ENCODE peak calls at places on chromosomes 2 and 18, in four cellular contexts. K is HFF-Myc, L is RWPE1, T is activated B cell treated with CpG ODN at 0.5 μM for 24 hours. S is an unnamed sample.
A peak's percentile ranks its signal among the peaks of the same experiment; 100 is the strongest.

GRCh38 chr2:118994172-118994700 is 52.2 kb downstream of the MARCO start:
- DNase-seq in K (no peak), L (no peak), T (no peak), S (no peak)

GRCh38 chr2:27001851-27002369 is 30.9 kb upstream of the TMEM214 start:
- DNase-seq in K (no peak), L (no peak), T (no peak), S (no peak)

GRCh38 chr2:24015562-24016375 is 5.9 kb downstream of the MFSD2B start:
- DNase-seq in K (peak; percentile 9), L (peak; percentile 63), T (no peak), S (no peak)

GRCh38 chr2:11228692-11229091 is 73.4 kb downstream of the SLC66A3 start:
- DNase-seq in K (no peak), L (no peak), T (no peak), S (no peak)

GRCh38 chr18:70621710-70622109 is 332.9 kb downstream of the SOCS6 start:
- DNase-seq in K (no peak), L (no peak), T (no peak), S (no peak)

GRCh38 chr2:158191076-158191566 is 89.4 kb downstream of the UPP2 start:
- DNase-seq in K (no peak), L (no peak), T (no peak), S (no peak)

GRCh38 chr18:64474279-64474678 is 325.4 kb upstream of the LINC00305 start:
- DNase-seq in K (no peak), L (no peak), T (no peak), S (no peak)

GRCh38 chr18:25230658-25231326 is 121.2 kb downstream of the ZNF521 start:
- DNase-seq in K (peak; percentile 33), L (no peak), T (no peak), S (peak; percentile 47)

GRCh38 chr2:55672630-55673029 is 21.0 kb downstream of the PNPT1 start:
- DNase-seq in K (no peak), L (no peak), T (no peak), S (no peak)

GRCh38 chr2:29218550-29219125 is 103.4 kb downstream of the CLIP4 start:
- DNase-seq in K (no peak), L (no peak), T (no peak), S (peak; percentile 25)

GRCh38 chr2:73263540-73264331 is 20.5 kb downstream of the FBXO41 start:
- DNase-seq in K (no peak), L (no peak), T (no peak), S (no peak)

GRCh38 chr2:139411236-139411635 is 631.0 kb upstream of the NXPH2 start:
- DNase-seq in K (no peak), L (no peak), T (no peak), S (no peak)

GRCh38 chr18:55517055-55517454 is 70.9 kb downstream of the TCF4 start:
- DNase-seq in K (no peak), L (no peak), T (no peak), S (no peak)

GRCh38 chr2:167966367-167966766 is 281.0 kb downstream of the STK39 start:
- DNase-seq in K (no peak), L (no peak), T (no peak), S (no peak)

GRCh38 chr18:56804395-56804794 is 153.2 kb downstream of the WDR7 start:
- DNase-seq in K (no peak), L (no peak), T (no peak), S (no peak)

GRCh38 chr2:12717191-12717987 is 653 bp downstream of the TRIB2 start:
- DNase-seq in K (no peak), L (peak; percentile 55), T (peak; percentile 64), S (no peak)

GRCh38 chr18:2050016-2050415 is 521.3 kb downstream of the METTL4 start:
- DNase-seq in K (no peak), L (no peak), T (no peak), S (no peak)

GRCh38 chr18:64119916-64120315 is 29.0 kb downstream of the LINC00305 start:
- DNase-seq in K (no peak), L (no peak), T (no peak), S (no peak)

GRCh38 chr18:73940721-73941120 is 206.9 kb downstream of the FBXO15 start:
- DNase-seq in K (no peak), L (no peak), T (no peak), S (no peak)

GRCh38 chr2:197191948-197192338 is 118.6 kb downstream of the ANKRD44 start:
- DNase-seq in K (no peak), L (no peak), T (no peak), S (no peak)

GRCh38 chr2:55887906-55888625 is 35.5 kb downstream of the EFEMP1 start:
- DNase-seq in K (peak; percentile 63), L (peak; percentile 59), T (no peak), S (no peak)

GRCh38 chr2:69716555-69717120 is 25.3 kb upstream of the ANXA4 start:
- DNase-seq in K (no peak), L (no peak), T (no peak), S (no peak)

GRCh38 chr2:161033059-161033660 is 127.1 kb upstream of the TANK start:
- DNase-seq in K (no peak), L (no peak), T (no peak), S (no peak)

GRCh38 chr2:189142893-189143759 is 36.4 kb downstream of the COL5A2 start:
- DNase-seq in K (no peak), L (peak; percentile 45), T (no peak), S (no peak)

GRCh38 chr2:67158718-67159117 is 238.4 kb upstream of the ETAA1 start:
- DNase-seq in K (no peak), L (no peak), T (no peak), S (no peak)

GRCh38 chr2:24382363-24383021 is 22.2 kb upstream of the ITSN2 start:
- DNase-seq in K (no peak), L (peak; percentile 67), T (peak; percentile 35), S (peak; percentile 51)

GRCh38 chr18:8359076-8359475 is 250.2 kb upstream of the RAB12 start:
- DNase-seq in K (no peak), L (no peak), T (no peak), S (no peak)

GRCh38 chr2:232623768-232624553 is 9.4 kb upstream of the EFHD1 start:
- DNase-seq in K (no peak), L (no peak), T (no peak), S (no peak)

GRCh38 chr2:38443021-38443541 is 66.0 kb upstream of the ATL2 start:
- DNase-seq in K (no peak), L (no peak), T (no peak), S (no peak)

GRCh38 chr18:30929718-30930117 is 112.8 kb downstream of the DSC3 start:
- DNase-seq in K (no peak), L (no peak), T (no peak), S (no peak)

GRCh38 chr2:43405829-43406228 is 179.4 kb upstream of the ZFP36L2 start:
- DNase-seq in K (no peak), L (no peak), T (no peak), S (no peak)

GRCh38 chr18:55779711-55780590 is 192.0 kb upstream of the TCF4 start:
- DNase-seq in K (no peak), L (peak; percentile 12), T (peak; percentile 63), S (no peak)

GRCh38 chr18:79926715-79927596 is 24.5 kb downstream of the SLC66A2 start:
- DNase-seq in K (no peak), L (no peak), T (peak; percentile 12), S (peak; percentile 39)

DNA sequence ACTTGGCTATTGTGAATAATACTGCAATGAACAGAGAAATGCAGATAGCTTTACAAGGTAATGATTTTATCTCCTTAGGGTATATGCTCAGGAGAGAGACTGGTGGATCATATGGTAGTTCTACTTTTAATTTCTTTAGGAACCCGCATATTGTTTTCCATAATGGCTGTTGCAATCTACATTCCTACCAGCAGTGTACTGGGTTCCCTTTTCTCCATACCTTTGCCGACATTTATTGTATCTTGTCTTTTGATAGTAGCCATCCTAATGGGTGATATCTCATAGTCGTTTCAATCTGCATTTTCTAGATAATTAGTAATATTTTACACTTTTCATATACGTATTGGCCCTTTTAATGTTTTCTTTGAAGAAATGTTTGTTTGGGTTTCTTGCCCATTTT is 702.9 kb upstream of the ACVR2A start:
- DNase-seq in K (no peak), L (no peak), T (no peak), S (no peak)
- TF ChIP-seq CTCF in K (no peak), L (no peak), T (no peak), S (no peak)

GRCh38 chr2:164717000-164717597 is 95.8 kb upstream of the GRB14 start:
- DNase-seq in K (no peak), L (no peak), T (no peak), S (no peak)
- TF ChIP-seq CTCF in K (peak; percentile 34), L (peak; percentile 67), T (no peak), S (peak; percentile 79)

GRCh38 chr2:234406085-234406484 is 90.8 kb downstream of the ARL4C start:
- DNase-seq in K (no peak), L (no peak), T (no peak), S (no peak)
- TF ChIP-seq CTCF in K (peak; percentile 3), L (no peak), T (no peak), S (no peak)

DNA sequence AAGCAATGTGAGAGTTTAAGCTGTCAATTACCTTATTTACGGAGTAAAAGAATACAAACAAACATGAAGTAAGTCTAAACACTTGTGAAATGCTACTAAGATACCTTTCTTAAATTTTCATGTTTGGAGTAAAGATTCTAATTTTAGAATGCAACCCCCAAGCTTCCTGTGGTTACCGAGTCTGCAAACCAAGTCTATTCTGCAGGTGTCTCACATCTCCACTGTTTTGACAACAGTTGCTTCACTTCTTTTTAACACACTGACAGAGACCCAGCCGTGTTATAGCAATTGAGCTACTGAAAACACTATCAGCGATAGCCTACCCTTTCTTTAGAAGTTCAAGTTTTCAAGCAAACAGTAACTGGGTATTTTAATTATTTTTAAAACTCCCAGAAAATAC is 608.3 kb downstream of the ERBB4 start:
- DNase-seq in K (no peak), L (no peak), T (no peak), S (no peak)
- TF ChIP-seq CTCF in K (no peak), L (no peak), T (no peak), S (no peak)

DNA sequence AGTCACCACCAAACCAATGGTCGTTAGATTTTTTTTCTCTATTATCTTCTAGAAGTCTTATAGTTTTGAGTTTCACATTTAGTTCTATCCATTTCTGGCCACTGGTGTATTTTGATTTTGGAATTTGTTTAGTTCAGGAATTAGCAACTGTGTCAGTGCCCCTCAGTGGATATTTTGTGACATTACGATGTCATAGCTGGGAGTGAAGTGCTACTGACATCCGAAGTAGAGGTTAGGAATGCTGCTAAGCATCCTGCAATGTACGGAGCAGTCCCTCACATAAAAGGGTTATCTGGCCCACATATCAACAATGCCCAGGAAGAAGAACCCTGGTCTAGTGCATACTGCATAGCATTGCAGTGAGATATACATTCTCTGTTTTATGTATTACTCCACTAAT is 157.4 kb upstream of the RGPD4 start:
- DNase-seq in K (no peak), L (peak; percentile 9), T (no peak), S (no peak)
- TF ChIP-seq CTCF in K (no peak), L (peak; percentile 10), T (no peak), S (no peak)

GRCh38 chr18:26802330-26803200 is 62.9 kb downstream of the AQP4 start:
- DNase-seq in K (no peak), L (no peak), T (no peak), S (no peak)

GRCh38 chr18:26806224-26806623 is 59.3 kb downstream of the AQP4 start:
- DNase-seq in K (no peak), L (no peak), T (no peak), S (no peak)

GRCh38 chr18:26803643-26804042 is 61.9 kb downstream of the AQP4 start:
- DNase-seq in K (no peak), L (no peak), T (no peak), S (no peak)

GRCh38 chr18:26804474-26804873 is 61.0 kb downstream of the AQP4 start:
- DNase-seq in K (no peak), L (no peak), T (no peak), S (no peak)
- TF ChIP-seq CTCF in K (no peak), L (peak; percentile 7), T (no peak), S (no peak)

S was measured in CD14-positive monocyte.